ENCODE peak calls at places on chromosomes 13 and 19, in four cellular contexts. C is osteocyte, O is ascending aorta, B is anterior cingulate cortex. N is an unnamed sample.

GRCh38 chr19:12922959-12923358 is 3.9 kb upstream of the SYCE2 start:
- DNase-seq in C (no peak), O (no peak), B (no peak), N (no peak)

GRCh38 chr19:54464624-54465266 is 1.2 kb upstream of the LENG9 start:
- DNase-seq in B (peak), O (peak), C (peak), N (peak)

GRCh38 chr13:34467450-34468083 is 474.5 kb upstream of the NBEA start:
- DNase-seq in O (no peak), B (no peak), C (no peak), N (no peak)

GRCh38 chr19:45528149-45528743 is 21.0 kb downstream of the VASP start:
- DNase-seq in O (no peak), C (no peak), B (no peak), N (peak)

GRCh38 chr13:99984463-99985242 is 3.1 kb downstream of the ZIC2 start:
- DNase-seq in C (peak), B (no peak), O (no peak), N (peak)

GRCh38 chr19:10192922-10193321 is 1.8 kb downstream of the DNMT1 start:
- DNase-seq in B (no peak), C (no peak), O (no peak), N (no peak)

GRCh38 chr19:58007285-58007684 is 4.7 kb upstream of the ZNF606 start:
- DNase-seq in B (no peak), O (no peak), C (no peak), N (peak)

GRCh38 chr13:111040821-111041220 is 74.3 kb upstream of the ARHGEF7 start:
- DNase-seq in C (no peak), B (no peak), O (no peak), N (no peak)

N was measured in NCI-H82.